ENCODE peak calls at places on chromosomes 5 and 9, in five cellular contexts. F is H9, Y is mammary epithelial cell, H is mesendoderm, R is fibroblast of lung. I is an unnamed sample.

GRCh38 chr9:89021154-89021803 is 30.0 kb downstream of the S1PR3 start:
- DNase-seq in H (no peak), R (peak; percentile 88), F (no peak), Y (peak; percentile 78), I (peak; percentile 77)

GRCh38 chr9:110777843-110778215 is 109.2 kb downstream of the MUSK start:
- DNase-seq in F (no peak), Y (no peak), R (no peak), H (no peak), I (no peak)

GRCh38 chr5:367358-368130 is 46.0 kb downstream of the AHRR start:
- DNase-seq in F (peak; percentile 20), R (no peak), H (no peak), Y (no peak), I (peak; percentile 63)

GRCh38 chr5:61167382-61167781 is 5.1 kb upstream of the SMIM15 start:
- DNase-seq in R (peak; percentile 69), Y (peak; percentile 32), H (peak; percentile 51), F (no peak), I (no peak)

GRCh38 chr5:53340956-53341750 is 139.3 kb upstream of the FST start:
- DNase-seq in Y (no peak), R (no peak), F (no peak), H (no peak), I (no peak)

GRCh38 chr5:138686668-138687067 is 66.6 kb upstream of the CTNNA1 start:
- DNase-seq in F (no peak), H (no peak), Y (peak; percentile 53), R (no peak), I (no peak)

GRCh38 chr5:72106922-72107873 is at the start of gene MAP1B:
- DNase-seq in Y (peak; percentile 24), F (peak; percentile 97), R (peak; percentile 58), H (peak; percentile 98), I (peak; percentile 86)

GRCh38 chr5:74406844-74407243 is 233.7 kb downstream of the ENC1 start:
- DNase-seq in H (no peak), F (no peak), Y (no peak), R (no peak), I (no peak)

GRCh38 chr5:119313207-119313606 is 42.6 kb upstream of the TNFAIP8 start:
- DNase-seq in Y (no peak), F (no peak), H (no peak), R (no peak), I (no peak)

GRCh38 chr5:35618297-35618636 is 604 bp downstream of the SPEF2 start:
- DNase-seq in F (no peak), R (no peak), Y (no peak), H (no peak), I (no peak)

GRCh38 chr5:42994285-42995151 is 45.6 kb downstream of the ANXA2R start:
- DNase-seq in H (peak; percentile 92), Y (peak; percentile 65), R (peak; percentile 97), F (peak; percentile 88), I (peak; percentile 92)

GRCh38 chr5:72436796-72437471 is 70.3 kb downstream of the ZNF366 start:
- DNase-seq in R (no peak), H (no peak), F (no peak), Y (no peak), I (no peak)

GRCh38 chr5:177265395-177265794 is 38.1 kb downstream of the RAB24 start:
- DNase-seq in Y (no peak), F (no peak), R (no peak), H (no peak), I (no peak)

GRCh38 chr9:127852829-127853228 is 1.6 kb downstream of the ENG start:
- DNase-seq in F (no peak), Y (no peak), R (no peak), H (no peak), I (no peak)
- H3K4me1 ChIP-seq in F (no peaks in the 10 kb centered on the region), Y (peaks cover 7% of the 10 kb centered on the region), R (peaks cover 6% of the 10 kb centered on the region), H (peaks cover 3% of the 10 kb centered on the region), I (no peaks in the 10 kb centered on the region)

GRCh38 chr5:180817847-180818246 is 15.2 kb upstream of the MGAT1 start:
- DNase-seq in Y (no peak), F (no peak), H (no peak), R (no peak), I (peak; percentile 79)

GRCh38 chr5:180813418-180813817 is 10.8 kb upstream of the MGAT1 start:
- DNase-seq in F (no peak), H (no peak), R (no peak), Y (no peak), I (no peak)

GRCh38 chr5:180816608-180817534 is 14.3 kb upstream of the MGAT1 start:
- DNase-seq in Y (no peak), H (no peak), R (peak; percentile 47), F (no peak), I (peak; percentile 86)

GRCh38 chr5:180818275-180818674 is 15.7 kb upstream of the MGAT1 start:
- DNase-seq in F (no peak), Y (no peak), R (no peak), H (no peak), I (no peak)

GRCh38 chr5:180815241-180816031 is 12.8 kb upstream of the MGAT1 start:
- DNase-seq in R (no peak), F (no peak), Y (no peak), H (no peak), I (peak; percentile 22)
- H3K27ac ChIP-seq in R (no peak overlapping the region), F (no peak overlapping the region), Y (no peak overlapping the region), H (no peak overlapping the region), I (peak overlapping the region; percentile 68)

DNA sequence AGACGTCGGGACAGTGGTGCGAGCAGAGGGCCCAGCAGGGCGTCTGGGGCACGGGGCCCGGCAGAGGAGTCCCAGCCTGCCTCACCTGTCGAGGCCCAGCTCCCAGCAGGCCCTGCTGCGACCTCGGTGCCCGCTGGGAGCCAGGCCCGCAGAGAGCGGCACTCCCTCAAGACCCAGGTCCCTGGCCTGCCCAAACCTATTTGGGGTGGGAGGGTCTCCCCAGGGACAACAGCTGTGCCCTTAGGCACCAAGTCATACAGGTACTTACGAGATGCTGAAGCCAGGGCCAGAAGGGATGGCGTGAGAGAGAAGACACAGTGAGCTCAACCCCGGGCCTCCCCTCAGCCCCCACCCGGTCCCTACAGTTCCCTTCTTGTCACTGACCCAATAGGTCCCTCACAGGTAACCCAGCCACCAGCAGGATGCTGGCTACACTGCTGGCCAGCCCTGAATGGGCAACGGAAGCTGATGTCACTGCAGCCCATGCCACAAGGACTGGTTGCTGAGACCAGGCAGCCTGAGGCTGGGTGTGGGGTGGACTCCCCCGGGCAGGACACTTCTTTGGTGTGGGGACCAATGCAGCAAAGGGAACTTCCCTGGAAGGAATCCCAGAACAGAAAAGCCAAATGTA is 3.7 kb downstream of the NSMF start:
- DNase-seq in R (no peak), H (no peak), Y (no peak), F (no peak), I (peak; percentile 69)
- H3K9ac ChIP-seq in R (no peak overlapping the region), H (no peak overlapping the region), Y (no peak overlapping the region), F (no peak overlapping the region), I (no peak overlapping the region)

GRCh38 chr9:121323449-121324151 is 46.5 kb downstream of the STOM start:
- DNase-seq in H (no peak), F (no peak), Y (no peak), R (no peak), I (no peak)

GRCh38 chr9:121326130-121326838 is 43.8 kb downstream of the STOM start:
- DNase-seq in Y (peak; percentile 23), F (no peak), H (peak; percentile 87), R (peak; percentile 74), I (peak; percentile 89)

GRCh38 chr9:121325387-121325786 is 44.7 kb downstream of the STOM start:
- DNase-seq in R (no peak), F (no peak), H (no peak), Y (no peak), I (no peak)

GRCh38 chr9:121324316-121324715 is 45.7 kb downstream of the STOM start:
- DNase-seq in F (no peak), H (no peak), R (no peak), Y (no peak), I (no peak)

GRCh38 chr9:121324755-121325154 is 45.3 kb downstream of the STOM start:
- DNase-seq in Y (no peak), F (no peak), R (no peak), H (no peak), I (no peak)
- H3K4me1 ChIP-seq in Y (peaks cover 27% of the 10 kb centered on the region), F (no peaks in the 10 kb centered on the region), R (peaks cover 26% of the 10 kb centered on the region), H (no peaks in the 10 kb centered on the region), I (peaks cover 2% of the 10 kb centered on the region)